ENCODE peak calls at places on chromosomes 6 and 20, in eight cellular contexts. R, F, E, A, H, D, B and V are unnamed samples.

GRCh38 chr6:73364549-73364948 is 2.1 kb downstream of the KHDC3L start:
- DNase-seq in H (no peak), E (no peak), B (no peak), D (no peak), F (no peak), R (no peak), A (no peak), V (no peak)

GRCh38 chr6:25027221-25027916 is 91.6 kb upstream of the RIPOR2 start:
- DNase-seq in A (no peak), E (no peak), R (no peak), H (no peak), B (no peak), D (no peak), F (no peak), V (peak; percentile 29)

GRCh38 chr6:16398587-16398986 is 160.2 kb downstream of the GMPR start:
- DNase-seq in H (no peak), A (peak; percentile 40), E (peak; percentile 57), D (peak; percentile 57), B (peak; percentile 29), F (no peak), R (no peak), V (no peak)

GRCh38 chr20:32681175-32682084 is 7.7 kb upstream of the C20orf203 start:
- DNase-seq in A (no peak), R (no peak), E (no peak), B (no peak), H (no peak), D (no peak), F (peak; percentile 79), V (no peak)

GRCh38 chr6:319177-320131 is 27.2 kb downstream of the DUSP22 start:
- DNase-seq in H (no peak), F (no peak), D (no peak), B (no peak), A (no peak), R (no peak), E (no peak), V (no peak)

GRCh38 chr20:34921436-34921835 is 34.2 kb downstream of the GSS start:
- DNase-seq in A (no peak), R (no peak), E (peak; percentile 44), H (no peak), F (no peak), D (no peak), B (no peak), V (no peak)

GRCh38 chr6:113796040-113796439 is 61.1 kb upstream of the MARCKS start:
- DNase-seq in B (no peak), D (no peak), E (no peak), A (no peak), H (no peak), R (no peak), F (no peak), V (peak; percentile 48)

GRCh38 chr6:33301877-33302276 is 3.1 kb upstream of the RGL2 start:
- DNase-seq in R (no peak), H (no peak), A (no peak), E (no peak), B (no peak), F (no peak), D (no peak), V (no peak)

GRCh38 chr6:16633465-16633864 is 127.8 kb downstream of the ATXN1 start:
- DNase-seq in D (no peak), R (no peak), A (no peak), E (no peak), H (no peak), B (no peak), F (no peak), V (no peak)

GRCh38 chr6:169046021-169046420 is 207.6 kb downstream of the THBS2 start:
- DNase-seq in E (peak; percentile 6), R (no peak), F (no peak), D (no peak), B (no peak), A (no peak), H (no peak), V (no peak)

GRCh38 chr6:89082439-89082838 is 1.9 kb downstream of the PNRC1 start:
- DNase-seq in D (no peak), F (no peak), R (no peak), A (peak; percentile 18), E (peak; percentile 54), H (no peak), B (peak; percentile 45), V (peak; percentile 33)

GRCh38 chr6:138600726-138601125 is 101.4 kb upstream of the NHSL1 start:
- DNase-seq in E (peak; percentile 83), D (no peak), A (peak; percentile 16), F (no peak), H (no peak), B (peak; percentile 83), R (no peak), V (no peak)

GRCh38 chr6:133241901-133242760 is 974 bp downstream of the EYA4 start:
- DNase-seq in A (no peak), H (no peak), R (peak; percentile 54), B (peak; percentile 15), E (peak; percentile 19), D (no peak), F (no peak), V (no peak)

GRCh38 chr6:21502682-21503081 is 90.9 kb upstream of the SOX4 start:
- DNase-seq in D (no peak), A (no peak), E (no peak), R (no peak), B (no peak), F (no peak), H (no peak), V (no peak)

GRCh38 chr6:157748839-157749571 is 74.0 kb upstream of the SNX9 start:
- DNase-seq in D (no peak), R (no peak), E (no peak), B (no peak), F (no peak), A (no peak), H (no peak), V (no peak)

GRCh38 chr6:151475653-151476523 is 17.9 kb upstream of the CCDC170 start:
- DNase-seq in A (peak; percentile 36), H (peak; percentile 64), E (peak; percentile 77), F (peak; percentile 37), R (peak; percentile 41), D (no peak), B (peak; percentile 63), V (peak; percentile 52)

GRCh38 chr20:31811796-31812728 is 7.1 kb upstream of the MYLK2 start:
- DNase-seq in F (no peak), B (peak; percentile 49), A (peak; percentile 87), R (no peak), H (no peak), D (no peak), E (peak; percentile 43), V (no peak)

GRCh38 chr6:116444092-116444491 is 17.1 kb upstream of the CALHM6 start:
- DNase-seq in R (peak; percentile 29), H (no peak), B (peak; percentile 67), A (peak; percentile 28), E (peak; percentile 63), D (no peak), F (peak; percentile 25), V (no peak)

GRCh38 chr6:112744827-112745226 is 397.7 kb downstream of the RFPL4B start:
- DNase-seq in B (no peak), A (no peak), D (no peak), F (no peak), H (no peak), E (no peak), R (no peak), V (no peak)

GRCh38 chr20:31695849-31696804 is 26.5 kb downstream of the BCL2L1 start:
- DNase-seq in F (no peak), B (peak; percentile 92), A (peak; percentile 40), H (no peak), E (peak; percentile 76), R (peak; percentile 92), D (peak; percentile 70), V (no peak)

GRCh38 chr6:6694368-6694780 is 105.9 kb downstream of the LY86 start:
- DNase-seq in H (no peak), E (no peak), R (no peak), F (no peak), B (no peak), D (no peak), A (no peak), V (peak; percentile 79)

GRCh38 chr6:116450769-116451740 is 10.1 kb upstream of the CALHM6 start:
- DNase-seq in H (no peak), R (no peak), B (no peak), E (no peak), D (no peak), A (no peak), F (no peak), V (no peak)

GRCh38 chr6:53066874-53067273 is 1.7 kb downstream of the FBXO9 start:
- DNase-seq in F (no peak), D (no peak), A (no peak), B (no peak), R (no peak), E (no peak), H (no peak), V (no peak)
- H3K4me3 ChIP-seq in F (no peak overlapping the region), D (no peak overlapping the region), A (no peak overlapping the region), B (no peak overlapping the region), R (no peak overlapping the region), E (peak overlapping the region; percentile 85), H (no peak overlapping the region), V (no peak overlapping the region)

GRCh38 chr20:37803476-37804307 is 99.2 kb upstream of the VSTM2L start:
- DNase-seq in B (no peak), A (no peak), E (no peak), R (no peak), H (no peak), D (no peak), F (no peak), V (no peak)
- H3K4me3 ChIP-seq in B (no peak overlapping the region), A (no peak overlapping the region), E (no peak overlapping the region), R (no peak overlapping the region), H (no peak overlapping the region), D (no peak overlapping the region), F (no peak overlapping the region), V (no peak overlapping the region)

GRCh38 chr6:164926686-164927085 is 382.7 kb downstream of the C6orf118 start:
- DNase-seq in D (no peak), F (no peak), E (no peak), H (no peak), B (no peak), R (no peak), A (no peak), V (no peak)

GRCh38 chr6:164927288-164928040 is 381.9 kb downstream of the C6orf118 start:
- DNase-seq in R (peak; percentile 43), E (peak; percentile 76), F (peak; percentile 31), H (peak; percentile 45), D (no peak), A (peak; percentile 52), B (peak; percentile 46), V (peak; percentile 39)

GRCh38 chr6:164929155-164929977 is 380.0 kb downstream of the C6orf118 start:
- DNase-seq in A (no peak), D (no peak), F (no peak), B (no peak), E (no peak), R (no peak), H (no peak), V (no peak)

GRCh38 chr6:164928041-164928321 is 381.4 kb downstream of the C6orf118 start:
- DNase-seq in B (no peak), R (no peak), E (peak; percentile 10), D (no peak), A (no peak), H (no peak), F (no peak), V (no peak)

GRCh38 chr6:164928366-164929154 is 380.8 kb downstream of the C6orf118 start:
- DNase-seq in F (no peak), R (no peak), D (no peak), H (no peak), E (peak; percentile 28), A (no peak), B (no peak), V (no peak)
- H3K4me3 ChIP-seq in F (no peak overlapping the region), R (no peak overlapping the region), D (no peak overlapping the region), H (no peak overlapping the region), E (peak overlapping the region; percentile 74), A (no peak overlapping the region), B (no peak overlapping the region), V (no peak overlapping the region)

GRCh38 chr6:87220997-87221396 is 65.6 kb downstream of the ZNF292 start:
- DNase-seq in B (no peak), H (no peak), D (no peak), R (no peak), E (no peak), A (no peak), F (no peak), V (no peak)
- H3K4me3 ChIP-seq in B (no peak overlapping the region), H (no peak overlapping the region), D (no peak overlapping the region), R (no peak overlapping the region), E (no peak overlapping the region), A (no peak overlapping the region), F (no peak overlapping the region), V (no peak overlapping the region)